ENCODE peak calls at places on chromosomes 1 and 21, in seven cellular contexts. One of them, this sample, is unnamed.

GRCh38 chr1:60589916-60590315 is 492.4 kb upstream of the NFIA start:
- DNase-seq in heart right ventricle: no peak
- DNase-seq in transverse colon: no peak
- DNase-seq in mesenchymal stem cell: no peak
- DNase-seq in Calu3: no peak
- DNase-seq in DMS 273 treated with DMSO at 0.1 percent for 48 hours: no peak
- DNase-seq in HCEC 1CT: no peak
- DNase-seq in this sample: no peak

GRCh38 chr1:152941037-152941700 is 5.8 kb upstream of the SPRR5 start:
- DNase-seq in heart right ventricle: no peak
- DNase-seq in transverse colon: no peak
- DNase-seq in mesenchymal stem cell: no peak
- DNase-seq in Calu3: no peak
- DNase-seq in DMS 273 treated with DMSO at 0.1 percent for 48 hours: no peak
- DNase-seq in HCEC 1CT: no peak
- DNase-seq in this sample: no peak

GRCh38 chr1:183218039-183218618 is 32.1 kb downstream of the LAMC2 start:
- DNase-seq in heart right ventricle: peak
- DNase-seq in transverse colon: no peak
- DNase-seq in mesenchymal stem cell: no peak
- DNase-seq in Calu3: no peak
- DNase-seq in DMS 273 treated with DMSO at 0.1 percent for 48 hours: peak
- DNase-seq in HCEC 1CT: no peak
- DNase-seq in this sample: no peak

GRCh38 chr1:23525558-23526174 is 5.4 kb downstream of the E2F2 start:
- DNase-seq in heart right ventricle: no peak
- DNase-seq in transverse colon: peak
- DNase-seq in mesenchymal stem cell: no peak
- DNase-seq in Calu3: no peak
- DNase-seq in DMS 273 treated with DMSO at 0.1 percent for 48 hours: peak
- DNase-seq in HCEC 1CT: no peak
- DNase-seq in this sample: no peak

GRCh38 chr1:34829250-34829649 is 30.3 kb downstream of the SMIM12 start:
- DNase-seq in heart right ventricle: no peak
- DNase-seq in transverse colon: no peak
- DNase-seq in mesenchymal stem cell: no peak
- DNase-seq in Calu3: no peak
- DNase-seq in DMS 273 treated with DMSO at 0.1 percent for 48 hours: no peak
- DNase-seq in HCEC 1CT: no peak
- DNase-seq in this sample: no peak

GRCh38 chr1:53246261-53247134 is 8.2 kb upstream of the MAGOH start:
- DNase-seq in heart right ventricle: no peak
- DNase-seq in transverse colon: no peak
- DNase-seq in mesenchymal stem cell: peak
- DNase-seq in Calu3: no peak
- DNase-seq in DMS 273 treated with DMSO at 0.1 percent for 48 hours: no peak
- DNase-seq in HCEC 1CT: peak
- DNase-seq in this sample: no peak

GRCh38 chr1:221670081-221670480 is 71.8 kb downstream of the DUSP10 start:
- DNase-seq in heart right ventricle: no peak
- DNase-seq in transverse colon: no peak
- DNase-seq in mesenchymal stem cell: no peak
- DNase-seq in Calu3: no peak
- DNase-seq in DMS 273 treated with DMSO at 0.1 percent for 48 hours: no peak
- DNase-seq in HCEC 1CT: no peak
- DNase-seq in this sample: no peak

GRCh38 chr21:45031231-45032191 is 42.9 kb upstream of the ADARB1 start:
- DNase-seq in heart right ventricle: no peak
- DNase-seq in transverse colon: no peak
- DNase-seq in mesenchymal stem cell: no peak
- DNase-seq in Calu3: no peak
- DNase-seq in DMS 273 treated with DMSO at 0.1 percent for 48 hours: no peak
- DNase-seq in HCEC 1CT: no peak
- DNase-seq in this sample: no peak

GRCh38 chr1:1914101-1914811 is 804 bp upstream of the CALML6 start:
- DNase-seq in heart right ventricle: no peak
- DNase-seq in transverse colon: peak
- DNase-seq in mesenchymal stem cell: no peak
- DNase-seq in Calu3: no peak
- DNase-seq in DMS 273 treated with DMSO at 0.1 percent for 48 hours: no peak
- DNase-seq in HCEC 1CT: no peak
- DNase-seq in this sample: no peak

GRCh38 chr1:93728480-93729131 is 47.0 kb upstream of the BCAR3 start:
- DNase-seq in heart right ventricle: peak
- DNase-seq in transverse colon: no peak
- DNase-seq in mesenchymal stem cell: no peak
- DNase-seq in Calu3: no peak
- DNase-seq in DMS 273 treated with DMSO at 0.1 percent for 48 hours: peak
- DNase-seq in HCEC 1CT: no peak
- DNase-seq in this sample: no peak

GRCh38 chr1:118077331-118078055 is 107.5 kb downstream of the SPAG17 start:
- DNase-seq in heart right ventricle: no peak
- DNase-seq in transverse colon: no peak
- DNase-seq in mesenchymal stem cell: peak
- DNase-seq in Calu3: peak
- DNase-seq in DMS 273 treated with DMSO at 0.1 percent for 48 hours: no peak
- DNase-seq in HCEC 1CT: peak
- DNase-seq in this sample: no peak

GRCh38 chr1:77888429-77889239 is at the start of gene NEXN:
- DNase-seq in heart right ventricle: peak
- DNase-seq in transverse colon: peak
- DNase-seq in mesenchymal stem cell: peak
- DNase-seq in Calu3: peak
- DNase-seq in DMS 273 treated with DMSO at 0.1 percent for 48 hours: peak
- DNase-seq in HCEC 1CT: peak
- DNase-seq in this sample: peak

GRCh38 chr1:46760558-46761166 is 38.2 kb upstream of the CYP4B1 start:
- DNase-seq in heart right ventricle: no peak
- DNase-seq in transverse colon: no peak
- DNase-seq in mesenchymal stem cell: no peak
- DNase-seq in Calu3: no peak
- DNase-seq in DMS 273 treated with DMSO at 0.1 percent for 48 hours: no peak
- DNase-seq in HCEC 1CT: no peak
- DNase-seq in this sample: no peak

GRCh38 chr1:37325509-37326437 is 148.6 kb upstream of the ZC3H12A start:
- DNase-seq in heart right ventricle: no peak
- DNase-seq in transverse colon: no peak
- DNase-seq in mesenchymal stem cell: no peak
- DNase-seq in Calu3: no peak
- DNase-seq in DMS 273 treated with DMSO at 0.1 percent for 48 hours: no peak
- DNase-seq in HCEC 1CT: no peak
- DNase-seq in this sample: no peak

GRCh38 chr21:32278068-32278467 is 781 bp downstream of the MIS18A start:
- DNase-seq in heart right ventricle: no peak
- DNase-seq in transverse colon: no peak
- DNase-seq in mesenchymal stem cell: peak
- DNase-seq in Calu3: no peak
- DNase-seq in DMS 273 treated with DMSO at 0.1 percent for 48 hours: no peak
- DNase-seq in HCEC 1CT: peak
- DNase-seq in this sample: no peak

GRCh38 chr1:9078035-9078948 is 8.9 kb upstream of the SLC2A5 start:
- DNase-seq in heart right ventricle: no peak
- DNase-seq in transverse colon: no peak
- DNase-seq in mesenchymal stem cell: peak
- DNase-seq in Calu3: no peak
- DNase-seq in DMS 273 treated with DMSO at 0.1 percent for 48 hours: no peak
- DNase-seq in HCEC 1CT: peak
- DNase-seq in this sample: no peak

This sample was measured in mucosa of gallbladder.